ENCODE peak calls at places on chromosomes 12 and 14, in nine cellular contexts. N is activated CD8-positive, alpha-beta T cell treated with anti-CD3 and anti-CD28 coated beads for 36 hours; F is T-helper 17 cell; L is DMS153; J is activated naive CD8-positive, alpha-beta T cell treated with anti-CD3 and anti-CD28 coated beads, Interleukin-2, amount 10 ng/mL, durations not matched to agents 7 days and 5 days; B is stimulated activated CD4-positive, alpha-beta T cell treated with anti-CD3 and anti-CD28 coated beads, Interleukin-15, amount 100 ng/mL, for 1 hour; T is lower lobe of right lung; O is naive thymus-derived CD8-positive, alpha-beta T cell; Z is SW480. E is an unnamed sample.

GRCh38 chr14:76259029-76259735 is 107.5 kb downstream of the GPATCH2L start:
- DNase-seq in N (no peak), F (no peak), L (no peak), J (no peak), B (no peak), T (no peak), O (no peak), Z (no peak), E (no peak)

GRCh38 chr14:22739423-22739822 is 27.1 kb upstream of the OXA1L start:
- DNase-seq in N (no peak), F (no peak), L (no peak), J (no peak), B (no peak), T (no peak), O (no peak), Z (no peak), E (no peak)

GRCh38 chr12:89782807-89783206 is 74.2 kb upstream of the ATP2B1 start:
- DNase-seq in N (no peak), F (no peak), L (no peak), J (no peak), B (no peak), T (no peak), O (no peak), Z (no peak), E (no peak)

GRCh38 chr14:81980601-81981310 is 447.1 kb upstream of the SEL1L start:
- DNase-seq in N (no peak), F (no peak), L (no peak), J (no peak), B (no peak), T (no peak), O (no peak), Z (no peak), E (no peak)

GRCh38 chr14:85528080-85528881 is 1.7 kb upstream of the FLRT2 start:
- DNase-seq in N (no peak), F (no peak), L (no peak), J (no peak), B (no peak), T (no peak), O (no peak), Z (no peak), E (no peak)

GRCh38 chr12:131033486-131033885 is 79.8 kb downstream of the ADGRD1 start:
- DNase-seq in N (no peak), F (no peak), L (no peak), J (no peak), B (no peak), T (no peak), O (no peak), Z (no peak), E (no peak)

GRCh38 chr14:96635850-96636249 is 133.7 kb downstream of the PAPOLA start:
- DNase-seq in N (no peak), F (no peak), L (no peak), J (no peak), B (no peak), T (no peak), O (no peak), Z (no peak), E (no peak)

GRCh38 chr12:3717283-3717974 is 35.5 kb downstream of the CRACR2A start:
- DNase-seq in N (no peak), F (no peak), L (no peak), J (no peak), B (no peak), T (no peak), O (no peak), Z (no peak), E (no peak)

GRCh38 chr12:8678661-8679111 is 16.1 kb upstream of the MFAP5 start:
- DNase-seq in N (no peak), F (no peak), L (no peak), J (no peak), B (no peak), T (no peak), O (no peak), Z (peak), E (peak)

GRCh38 chr14:52850520-52850919 is 59.1 kb upstream of the GNPNAT1 start:
- DNase-seq in N (no peak), F (no peak), L (no peak), J (no peak), B (no peak), T (no peak), O (no peak), Z (no peak), E (no peak)

GRCh38 chr12:121287267-121287954 is 9.1 kb downstream of the CAMKK2 start:
- DNase-seq in N (no peak), F (no peak), L (no peak), J (no peak), B (no peak), T (peak), O (no peak), Z (no peak), E (no peak)

GRCh38 chr14:49999826-50000214 is 106.9 kb downstream of the ARF6 start:
- DNase-seq in N (peak), F (no peak), L (no peak), J (no peak), B (no peak), T (no peak), O (no peak), Z (no peak), E (no peak)

GRCh38 chr14:46054526-46054925 is 597.1 kb downstream of the RPL10L start:
- DNase-seq in N (no peak), F (no peak), L (no peak), J (no peak), B (no peak), T (no peak), O (no peak), Z (no peak), E (no peak)

GRCh38 chr12:40137252-40137651 is 31.4 kb upstream of the SLC2A13 start:
- DNase-seq in N (peak), F (no peak), L (no peak), J (no peak), B (no peak), T (no peak), O (no peak), Z (no peak), E (no peak)

GRCh38 chr14:103733651-103734050 is 18.0 kb downstream of the ZFYVE21 start:
- DNase-seq in N (no peak), F (no peak), L (no peak), J (no peak), B (no peak), T (peak), O (no peak), Z (no peak), E (no peak)

GRCh38 chr14:36556811-36557433 is 25.5 kb downstream of the NKX2-8 start:
- DNase-seq in N (peak), F (no peak), L (no peak), J (no peak), B (no peak), T (no peak), O (no peak), Z (peak), E (no peak)

GRCh38 chr12:33438890-33439586 is 581 bp downstream of the SYT10 start:
- DNase-seq in N (no peak), F (no peak), L (peak), J (peak), B (no peak), T (no peak), O (no peak), Z (no peak), E (peak)

GRCh38 chr12:42473561-42473960 is 116.0 kb downstream of the PRICKLE1 start:
- DNase-seq in N (no peak), F (no peak), L (no peak), J (no peak), B (no peak), T (no peak), O (no peak), Z (no peak), E (no peak)

GRCh38 chr12:4813741-4814140 is 93.5 kb downstream of the GALNT8 start:
- DNase-seq in N (no peak), F (no peak), L (peak), J (no peak), B (no peak), T (no peak), O (no peak), Z (no peak), E (no peak)

GRCh38 chr12:75986001-75986739 is 45.4 kb downstream of the PHLDA1 start:
- DNase-seq in N (no peak), F (no peak), L (no peak), J (no peak), B (no peak), T (no peak), O (no peak), Z (peak), E (no peak)

GRCh38 chr12:128792398-128792797 is 31.4 kb downstream of the SLC15A4 start:
- DNase-seq in N (no peak), F (no peak), L (no peak), J (no peak), B (no peak), T (peak), O (no peak), Z (no peak), E (no peak)

GRCh38 chr14:71675126-71675901 is 256.9 kb upstream of the RGS6 start:
- DNase-seq in N (no peak), F (no peak), L (no peak), J (no peak), B (no peak), T (no peak), O (no peak), Z (no peak), E (no peak)

E was measured in mesothelial cell of epicardium.